ENCODE peak calls at places on chromosome 14, in seven cellular contexts. One of them, this sample, is unnamed.

GRCh38 chr14:68952544-68953535 is 26.3 kb downstream of the ACTN1 start:
- DNase-seq in cortex of kidney: no peak
- DNase-seq in choroid plexus epithelial cell: peak
- DNase-seq in mucosa of gallbladder: peak
- DNase-seq in uterus: peak
- DNase-seq in T47D: no peak
- DNase-seq in IMR-90: peak
- DNase-seq in this sample: no peak

GRCh38 chr14:65168840-65169239 is 66.5 kb upstream of the MAX start:
- DNase-seq in uterus: no peak
- DNase-seq in cortex of kidney: no peak
- DNase-seq in IMR-90: no peak
- DNase-seq in T47D: peak
- DNase-seq in mucosa of gallbladder: no peak
- DNase-seq in choroid plexus epithelial cell: peak
- DNase-seq in this sample: no peak

GRCh38 chr14:103070263-103070885 is 13.0 kb upstream of the CDC42BPB start:
- DNase-seq in IMR-90: no peak
- DNase-seq in mucosa of gallbladder: no peak
- DNase-seq in choroid plexus epithelial cell: no peak
- DNase-seq in T47D: no peak
- DNase-seq in cortex of kidney: no peak
- DNase-seq in uterus: no peak
- DNase-seq in this sample: peak

GRCh38 chr14:70121521-70121920 is 67.2 kb downstream of the SLC8A3 start:
- DNase-seq in mucosa of gallbladder: no peak
- DNase-seq in choroid plexus epithelial cell: no peak
- DNase-seq in T47D: no peak
- DNase-seq in cortex of kidney: no peak
- DNase-seq in IMR-90: no peak
- DNase-seq in uterus: no peak
- DNase-seq in this sample: no peak

GRCh38 chr14:39266589-39266870 is 32.8 kb downstream of the MIA2 start:
- DNase-seq in uterus: peak
- DNase-seq in IMR-90: peak
- DNase-seq in choroid plexus epithelial cell: no peak
- DNase-seq in mucosa of gallbladder: peak
- DNase-seq in T47D: peak
- DNase-seq in cortex of kidney: no peak
- DNase-seq in this sample: peak

GRCh38 chr14:20802341-20803084 is at the start of gene RNASE1:
- DNase-seq in choroid plexus epithelial cell: no peak
- DNase-seq in uterus: no peak
- DNase-seq in cortex of kidney: no peak
- DNase-seq in IMR-90: no peak
- DNase-seq in mucosa of gallbladder: peak
- DNase-seq in T47D: no peak
- DNase-seq in this sample: peak

GRCh38 chr14:104889374-104889755 is 24.3 kb downstream of the CEP170B start:
- DNase-seq in mucosa of gallbladder: no peak
- DNase-seq in uterus: no peak
- DNase-seq in IMR-90: no peak
- DNase-seq in T47D: no peak
- DNase-seq in cortex of kidney: no peak
- DNase-seq in choroid plexus epithelial cell: no peak
- DNase-seq in this sample: no peak

GRCh38 chr14:68756071-68756481 is 36.8 kb downstream of the ZFP36L1 start:
- DNase-seq in uterus: no peak
- DNase-seq in cortex of kidney: no peak
- DNase-seq in IMR-90: no peak
- DNase-seq in T47D: no peak
- DNase-seq in mucosa of gallbladder: no peak
- DNase-seq in choroid plexus epithelial cell: no peak
- DNase-seq in this sample: no peak

GRCh38 chr14:52700701-52701172 is 5.4 kb upstream of the ERO1A start:
- DNase-seq in cortex of kidney: no peak
- DNase-seq in mucosa of gallbladder: no peak
- DNase-seq in choroid plexus epithelial cell: peak
- DNase-seq in IMR-90: peak
- DNase-seq in T47D: peak
- DNase-seq in uterus: no peak
- DNase-seq in this sample: no peak

GRCh38 chr14:52076334-52076733 is 7.5 kb upstream of the NID2 start:
- DNase-seq in T47D: peak
- DNase-seq in mucosa of gallbladder: peak
- DNase-seq in choroid plexus epithelial cell: no peak
- DNase-seq in uterus: no peak
- DNase-seq in cortex of kidney: no peak
- DNase-seq in IMR-90: peak
- DNase-seq in this sample: no peak

GRCh38 chr14:75278422-75279152 is at the start of gene FOS:
- DNase-seq in T47D: peak
- DNase-seq in IMR-90: peak
- DNase-seq in choroid plexus epithelial cell: peak
- DNase-seq in mucosa of gallbladder: peak
- DNase-seq in cortex of kidney: no peak
- DNase-seq in uterus: peak
- DNase-seq in this sample: peak

GRCh38 chr14:88164906-88165534 is 158.0 kb downstream of the KCNK10 start:
- DNase-seq in choroid plexus epithelial cell: no peak
- DNase-seq in T47D: no peak
- DNase-seq in cortex of kidney: no peak
- DNase-seq in uterus: no peak
- DNase-seq in IMR-90: no peak
- DNase-seq in mucosa of gallbladder: no peak
- DNase-seq in this sample: no peak

This sample was measured in Peyer's patch.